ENCODE peak calls at places on chromosome 6, in four cellular contexts. V, U, X and A are unnamed samples.
A peak's percentile ranks its signal among the peaks of the same experiment; 100 is the strongest.

GRCh38 chr6:71721642-71722041 is 164.7 kb upstream of the RIMS1 start:
- DNase-seq in V (peak; percentile 27), X (no peak), U (no peak), A (no peak)

GRCh38 chr6:37131104-37131959 is 38.6 kb upstream of the PIM1 start:
- DNase-seq in V (peak; percentile 81), X (peak; percentile 37), U (no peak), A (no peak)

GRCh38 chr6:18016133-18016532 is 28.7 kb upstream of the KIF13A start:
- DNase-seq in V (no peak), X (no peak), U (no peak), A (no peak)

GRCh38 chr6:167304912-167305311 is 13.8 kb downstream of the UNC93A start:
- DNase-seq in U (no peak), V (no peak), X (no peak), A (no peak)

GRCh38 chr6:34791164-34791841 is 580 bp upstream of the BLTP3A start:
- DNase-seq in V (peak; percentile 68), U (peak; percentile 27), X (peak; percentile 53), A (no peak)

GRCh38 chr6:95574811-95575210 is 2.5 kb upstream of the MANEA start:
- DNase-seq in U (no peak), X (no peak), V (no peak), A (no peak)

GRCh38 chr6:148144917-148145521 is 197.6 kb upstream of the SASH1 start:
- DNase-seq in U (peak; percentile 19), V (peak; percentile 66), X (peak; percentile 12), A (peak; percentile 69)

GRCh38 chr6:137497722-137498463 is 3.7 kb upstream of the OLIG3 start:
- DNase-seq in V (no peak), X (no peak), U (no peak), A (no peak)

GRCh38 chr6:41695825-41696224 is 39.6 kb downstream of the TFEB start:
- DNase-seq in V (no peak), U (no peak), X (no peak), A (no peak)

GRCh38 chr6:31368461-31368860 is 11.5 kb upstream of the HLA-B start:
- DNase-seq in X (no peak), V (no peak), U (no peak), A (no peak)

GRCh38 chr6:133945158-133945557 is 7.9 kb upstream of the TBPL1 start:
- DNase-seq in X (no peak), U (no peak), V (no peak), A (no peak)

GRCh38 chr6:65943548-65943947 is 236.5 kb upstream of the EYS start:
- DNase-seq in U (no peak), X (no peak), V (no peak), A (no peak)

GRCh38 chr6:84457276-84457675 is 229.8 kb upstream of the CEP162 start:
- DNase-seq in U (no peak), X (no peak), V (no peak), A (no peak)

GRCh38 chr6:45512594-45512993 is 134.9 kb upstream of the SUPT3H start:
- DNase-seq in X (no peak), U (no peak), V (no peak), A (no peak)

GRCh38 chr6:21634582-21634981 is 41.0 kb downstream of the SOX4 start:
- DNase-seq in X (peak; percentile 34), V (no peak), U (no peak), A (no peak)

GRCh38 chr6:57017069-57017468 is 29.4 kb upstream of the KIAA1586 start:
- DNase-seq in X (no peak), U (no peak), V (no peak), A (no peak)

GRCh38 chr6:10316327-10316726 is 98.5 kb downstream of the TFAP2A start:
- DNase-seq in V (no peak), X (no peak), U (no peak), A (no peak)

GRCh38 chr6:92756912-92757311 is 662.4 kb downstream of the EPHA7 start:
- DNase-seq in X (no peak), U (no peak), V (no peak), A (no peak)

GRCh38 chr6:15242937-15243614 is 2.8 kb upstream of the JARID2 start:
- DNase-seq in V (no peak), X (no peak), U (no peak), A (no peak)

GRCh38 chr6:13395272-13396237 is 67.2 kb upstream of the TBC1D7 start:
- DNase-seq in X (no peak), V (peak; percentile 78), U (no peak), A (no peak)

GRCh38 chr6:146914563-146915483 is 289.4 kb upstream of the STXBP5 start:
- DNase-seq in U (no peak), V (peak; percentile 8), X (peak; percentile 44), A (no peak)

GRCh38 chr6:47308674-47309325 is 905 bp downstream of the TNFRSF21 start:
- DNase-seq in X (peak; percentile 24), U (no peak), V (peak; percentile 15), A (no peak)

GRCh38 chr6:11961137-11961779 is 50.9 kb upstream of the HIVEP1 start:
- DNase-seq in X (no peak), V (no peak), U (no peak), A (no peak)

GRCh38 chr6:168699631-168700315 is 258.8 kb downstream of the SMOC2 start:
- DNase-seq in X (no peak), U (no peak), V (no peak), A (no peak)

GRCh38 chr6:91387290-91388062 is 800.6 kb upstream of the MAP3K7 start:
- DNase-seq in V (no peak), X (no peak), U (no peak), A (no peak)

GRCh38 chr6:157689875-157690274 is 133.2 kb upstream of the SNX9 start:
- DNase-seq in V (no peak), X (no peak), U (no peak), A (no peak)

GRCh38 chr6:116682334-116682712 is 1.3 kb downstream of the KPNA5 start:
- DNase-seq in U (peak; percentile 12), X (no peak), V (no peak), A (peak; percentile 63)

GRCh38 chr6:94074764-94075163 is 655.4 kb upstream of the EPHA7 start:
- DNase-seq in U (no peak), V (no peak), X (no peak), A (no peak)

GRCh38 chr6:27553123-27553904 is 80.4 kb upstream of the ZNF184 start:
- DNase-seq in V (no peak), U (no peak), X (peak; percentile 51), A (no peak)

GRCh38 chr6:108839068-108839467 is 9.2 kb upstream of the ARMC2 start:
- DNase-seq in V (no peak), U (no peak), X (no peak), A (no peak)

GRCh38 chr6:85405175-85405852 is 44.6 kb upstream of the NT5E start:
- DNase-seq in U (no peak), V (no peak), X (peak; percentile 25), A (no peak)

GRCh38 chr6:135066806-135067205 is 12.2 kb upstream of the HBS1L start:
- DNase-seq in V (no peak), U (no peak), X (no peak), A (no peak)

GRCh38 chr6:47439348-47439668 is 38.3 kb upstream of the CD2AP start:
- DNase-seq in X (no peak), U (no peak), V (no peak), A (no peak)

GRCh38 chr6:28488916-28489365 is 26.7 kb downstream of the GPX6 start:
- DNase-seq in X (no peak), U (no peak), V (no peak), A (no peak)

DNA sequence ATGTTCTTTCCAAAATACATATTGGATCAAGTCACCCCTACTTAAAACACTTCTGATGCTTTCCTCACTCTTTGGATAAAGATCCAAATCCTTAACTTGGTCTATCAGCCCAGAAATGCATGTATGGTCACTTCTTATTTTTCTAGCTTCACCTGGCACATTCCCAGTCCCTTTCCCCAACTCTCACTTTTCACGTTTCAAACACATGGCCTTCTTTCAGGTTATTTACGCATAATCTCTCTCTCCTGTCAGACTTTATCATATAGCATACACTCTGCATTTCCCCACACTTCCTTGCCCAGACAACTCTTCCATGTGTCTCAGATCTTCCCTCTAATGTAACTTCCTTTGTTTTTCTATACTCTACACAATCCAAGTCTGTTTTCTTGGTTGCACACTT is 12.8 kb downstream of the PHIP start:
- DNase-seq in X (no peak), V (no peak), U (no peak), A (no peak)
- H3K4me1 ChIP-seq in X (no peaks in the 10 kb centered on the region), V (peaks cover 24% of the 10 kb centered on the region), U (peaks cover 3% of the 10 kb centered on the region), A (peaks cover 4% of the 10 kb centered on the region)

GRCh38 chr6:6317386-6317785 is 3.1 kb downstream of the F13A1 start:
- DNase-seq in U (no peak), X (no peak), V (no peak), A (no peak)
- H3K4me1 ChIP-seq in U (no peaks in the 10 kb centered on the region), X (no peaks in the 10 kb centered on the region), V (peaks cover 5% of the 10 kb centered on the region), A (no peaks in the 10 kb centered on the region)

DNA sequence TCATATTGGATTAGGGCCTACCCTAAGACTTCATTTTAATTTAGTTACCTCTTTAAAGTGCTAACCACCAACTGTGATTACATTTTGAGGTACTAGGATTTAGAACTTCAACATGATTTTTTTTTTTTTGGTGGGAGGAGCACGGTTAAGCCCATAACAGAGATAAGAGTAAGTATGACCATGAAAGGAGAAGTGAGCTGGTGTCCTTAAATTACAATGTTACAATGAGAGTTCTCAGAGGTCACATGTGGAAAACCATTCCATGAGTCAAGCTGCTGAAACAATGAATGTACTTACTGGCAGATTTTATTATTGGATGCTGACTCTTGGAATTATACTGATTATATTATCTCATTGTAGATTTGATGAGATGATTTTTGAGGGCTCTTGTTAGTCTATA is 779.3 kb upstream of the CITED2 start:
- DNase-seq in X (no peak), V (no peak), U (no peak), A (no peak)
- H3K4me1 ChIP-seq in X (no peaks in the 10 kb centered on the region), V (no peaks in the 10 kb centered on the region), U (no peaks in the 10 kb centered on the region), A (no peaks in the 10 kb centered on the region)

GRCh38 chr6:39819676-39820075 is 27.5 kb downstream of the DAAM2 start:
- DNase-seq in X (no peak), U (no peak), V (no peak), A (no peak)

GRCh38 chr6:39821014-39821738 is 29.0 kb downstream of the DAAM2 start:
- DNase-seq in V (no peak), X (no peak), U (no peak), A (no peak)

GRCh38 chr6:39818695-39819094 is 26.5 kb downstream of the DAAM2 start:
- DNase-seq in V (no peak), U (no peak), X (no peak), A (no peak)

GRCh38 chr6:39820553-39820952 is 28.4 kb downstream of the DAAM2 start:
- DNase-seq in X (no peak), U (no peak), V (no peak), A (no peak)

GRCh38 chr6:39819226-39819625 is 27.1 kb downstream of the DAAM2 start:
- DNase-seq in X (no peak), V (no peak), U (no peak), A (no peak)
- H3K4me1 ChIP-seq in X (no peaks in the 10 kb centered on the region), V (peaks cover 5% of the 10 kb centered on the region), U (no peaks in the 10 kb centered on the region), A (no peaks in the 10 kb centered on the region)

GRCh38 chr6:125804264-125804663 is 13.5 kb downstream of the NCOA7 start:
- DNase-seq in X (no peak), U (no peak), V (no peak), A (no peak)

GRCh38 chr6:125806813-125807212 is 16.1 kb downstream of the NCOA7 start:
- DNase-seq in U (no peak), V (no peak), X (no peak), A (no peak)

GRCh38 chr6:125798734-125799510 is 8.2 kb downstream of the NCOA7 start:
- DNase-seq in V (no peak), U (no peak), X (no peak), A (no peak)

GRCh38 chr6:125802383-125802782 is 11.6 kb downstream of the NCOA7 start:
- DNase-seq in X (no peak), V (no peak), U (no peak), A (no peak)

GRCh38 chr6:125802943-125803377 is 12.2 kb downstream of the NCOA7 start:
- DNase-seq in X (no peak), V (no peak), U (no peak), A (no peak)
- H3K4me1 ChIP-seq in X (peaks cover 24% of the 10 kb centered on the region), V (peaks cover 16% of the 10 kb centered on the region), U (no peaks in the 10 kb centered on the region), A (peaks cover 19% of the 10 kb centered on the region)